ENCODE peak calls at places on chromosome 21, in five cellular contexts. F, O, J, H and A are unnamed samples.

GRCh38 chr21:27152996-27153395 is 186.1 kb upstream of the ADAMTS5 start:
- DNase-seq in J (no peak), O (no peak), F (no peak), H (no peak), A (no peak)

GRCh38 chr21:32728455-32729237 is 833 bp upstream of the SYNJ1 start:
- DNase-seq in O (no peak), H (no peak), F (no peak), J (no peak), A (no peak)

GRCh38 chr21:20729376-20729775 is 268.8 kb upstream of the NCAM2 start:
- DNase-seq in O (no peak), J (no peak), F (no peak), H (no peak), A (no peak)

GRCh38 chr21:41290106-41290799 is 26.3 kb upstream of the FAM3B start:
- DNase-seq in O (no peak), J (no peak), F (no peak), H (no peak), A (no peak)

GRCh38 chr21:32306021-32306780 is 7.5 kb downstream of the MRAP start:
- DNase-seq in F (no peak), H (no peak), J (no peak), O (no peak), A (no peak)

GRCh38 chr21:34639882-34640788 is 25.2 kb upstream of the RCAN1 start:
- DNase-seq in H (peak; percentile 13), O (no peak), J (no peak), F (no peak), A (peak; percentile 2)

GRCh38 chr21:33858672-33859372 is 56.8 kb downstream of the ATP5PO start:
- DNase-seq in H (no peak), O (no peak), J (no peak), F (no peak), A (no peak)

GRCh38 chr21:34724131-34724856 is 55.5 kb downstream of the CLIC6 start:
- DNase-seq in F (no peak), H (no peak), O (no peak), J (no peak), A (no peak)

GRCh38 chr21:39181205-39181818 is 1.9 kb downstream of the PSMG1 start:
- DNase-seq in F (no peak), O (no peak), H (no peak), J (no peak), A (no peak)

GRCh38 chr21:35323947-35324346 is 274.8 kb upstream of the RUNX1 start:
- DNase-seq in F (no peak), O (peak; percentile 68), J (no peak), H (no peak), A (no peak)

GRCh38 chr21:45974073-45975016 is 7.2 kb upstream of the COL6A1 start:
- DNase-seq in O (peak; percentile 87), F (no peak), H (peak; percentile 82), J (no peak), A (peak; percentile 23)

GRCh38 chr21:18449586-18449985 is 46.0 kb upstream of the TMPRSS15 start:
- DNase-seq in H (no peak), O (no peak), J (no peak), F (no peak), A (no peak)

GRCh38 chr21:36502365-36502764 is 22.4 kb upstream of the CLDN14 start:
- DNase-seq in J (no peak), F (no peak), H (no peak), O (no peak), A (no peak)

GRCh38 chr21:17441370-17441769 is 71.5 kb upstream of the CXADR start:
- DNase-seq in H (peak; percentile 42), O (no peak), F (no peak), J (no peak), A (no peak)

GRCh38 chr21:46208761-46209721 is 19.5 kb downstream of the LSS start:
- DNase-seq in O (peak; percentile 65), H (no peak), J (no peak), F (peak; percentile 40), A (no peak)

GRCh38 chr21:33259428-33259827 is 6.7 kb upstream of the IL10RB start:
- DNase-seq in H (peak; percentile 60), F (no peak), O (no peak), J (no peak), A (no peak)

GRCh38 chr21:34372321-34372720 is 3.0 kb upstream of the SMIM11 start:
- DNase-seq in H (no peak), F (no peak), J (no peak), O (no peak), A (no peak)

GRCh38 chr21:37072239-37072987 is 458 bp downstream of the PIGP start:
- DNase-seq in O (no peak), H (peak; percentile 89), J (peak; percentile 46), F (peak; percentile 81), A (peak; percentile 60)

GRCh38 chr21:39788383-39788782 is 43.4 kb downstream of the IGSF5 start:
- DNase-seq in H (peak; percentile 12), F (no peak), O (peak; percentile 82), J (no peak), A (no peak)

GRCh38 chr21:19236209-19236608 is 832.6 kb upstream of the TMPRSS15 start:
- DNase-seq in H (no peak), O (no peak), J (no peak), F (no peak), A (no peak)

GRCh38 chr21:34054259-34054658 is 19.1 kb upstream of the MRPS6 start:
- DNase-seq in H (no peak), J (no peak), F (no peak), O (no peak), A (no peak)

GRCh38 chr21:41466024-41466820 is 40.2 kb downstream of the MX1 start:
- DNase-seq in O (peak; percentile 49), J (no peak), H (no peak), F (no peak), A (no peak)

GRCh38 chr21:41045534-41046268 is 122.3 kb upstream of the BACE2 start:
- DNase-seq in O (no peak), H (no peak), F (no peak), J (no peak), A (no peak)

GRCh38 chr21:31161157-31161556 is 122.9 kb upstream of the KRTAP19-8 start:
- DNase-seq in H (peak; percentile 15), F (no peak), O (no peak), J (no peak), A (no peak)

GRCh38 chr21:40200962-40201361 is 333.7 kb downstream of the PCP4 start:
- DNase-seq in J (no peak), H (no peak), F (no peak), O (no peak), A (no peak)

GRCh38 chr21:36388835-36389234 is 3.6 kb downstream of the CHAF1B start:
- DNase-seq in H (peak; percentile 54), F (no peak), J (no peak), O (no peak), A (no peak)

GRCh38 chr21:36241717-36242116 is 78.3 kb upstream of the MORC3 start:
- DNase-seq in O (no peak), J (no peak), H (no peak), F (no peak), A (no peak)

GRCh38 chr21:25578070-25578961 is 29.0 kb downstream of the MRPL39 start:
- DNase-seq in O (no peak), F (no peak), J (no peak), H (peak; percentile 36), A (no peak)

GRCh38 chr21:38878394-38879179 is 72.9 kb downstream of the ETS2 start:
- DNase-seq in O (no peak), F (no peak), H (no peak), J (no peak), A (no peak)

GRCh38 chr21:17492415-17493168 is 20.3 kb upstream of the CXADR start:
- DNase-seq in J (no peak), F (no peak), O (no peak), H (no peak), A (no peak)

GRCh38 chr21:44933199-44933937 is 6.5 kb upstream of the SLX9 start:
- DNase-seq in J (no peak), O (peak; percentile 61), F (no peak), H (no peak), A (no peak)

GRCh38 chr21:44933938-44934260 is 5.9 kb upstream of the SLX9 start:
- DNase-seq in H (no peak), F (no peak), J (no peak), O (no peak), A (no peak)

GRCh38 chr21:44934797-44935532 is 4.9 kb upstream of the SLX9 start:
- DNase-seq in J (no peak), H (no peak), F (no peak), O (no peak), A (no peak)

GRCh38 chr21:44934276-44934675 is 5.6 kb upstream of the SLX9 start:
- DNase-seq in O (no peak), J (no peak), H (no peak), F (no peak), A (no peak)

GRCh38 chr21:44935533-44935927 is 4.3 kb upstream of the SLX9 start:
- DNase-seq in F (no peak), O (no peak), H (no peak), J (no peak), A (no peak)
- H3K27ac ChIP-seq in F (no peak overlapping the region), O (no peak overlapping the region), H (no peak overlapping the region), J (no peak overlapping the region), A (no peak overlapping the region)

GRCh38 chr21:15660424-15660805 is 69.4 kb upstream of the USP25 start:
- DNase-seq in J (no peak), H (no peak), O (no peak), F (no peak), A (no peak)
- H3K27ac ChIP-seq in J (no peak overlapping the region), H (no peak overlapping the region), O (no peak overlapping the region), F (no peak overlapping the region), A (no peak overlapping the region)

GRCh38 chr21:44867464-44867863 is 6.0 kb downstream of the PTTG1IP start:
- DNase-seq in O (no peak), J (no peak), F (no peak), H (no peak), A (no peak)
- H3K27ac ChIP-seq in O (peak overlapping the region; percentile 95), J (peak overlapping the region; percentile 98), F (no peak overlapping the region), H (peak overlapping the region; percentile 50), A (no peak overlapping the region)

GRCh38 chr21:28431527-28432200 is 561.0 kb downstream of the LTN1 start:
- DNase-seq in O (no peak), J (no peak), H (peak; percentile 55), F (no peak), A (no peak)

GRCh38 chr21:28439246-28439645 is 553.4 kb downstream of the LTN1 start:
- DNase-seq in O (no peak), J (no peak), F (no peak), H (no peak), A (no peak)

GRCh38 chr21:28439852-28440251 is 552.8 kb downstream of the LTN1 start:
- DNase-seq in O (no peak), H (peak; percentile 73), F (no peak), J (no peak), A (no peak)

GRCh38 chr21:28431022-28431421 is 561.7 kb downstream of the LTN1 start:
- DNase-seq in F (no peak), O (no peak), H (peak; percentile 66), J (no peak), A (no peak)

DNA sequence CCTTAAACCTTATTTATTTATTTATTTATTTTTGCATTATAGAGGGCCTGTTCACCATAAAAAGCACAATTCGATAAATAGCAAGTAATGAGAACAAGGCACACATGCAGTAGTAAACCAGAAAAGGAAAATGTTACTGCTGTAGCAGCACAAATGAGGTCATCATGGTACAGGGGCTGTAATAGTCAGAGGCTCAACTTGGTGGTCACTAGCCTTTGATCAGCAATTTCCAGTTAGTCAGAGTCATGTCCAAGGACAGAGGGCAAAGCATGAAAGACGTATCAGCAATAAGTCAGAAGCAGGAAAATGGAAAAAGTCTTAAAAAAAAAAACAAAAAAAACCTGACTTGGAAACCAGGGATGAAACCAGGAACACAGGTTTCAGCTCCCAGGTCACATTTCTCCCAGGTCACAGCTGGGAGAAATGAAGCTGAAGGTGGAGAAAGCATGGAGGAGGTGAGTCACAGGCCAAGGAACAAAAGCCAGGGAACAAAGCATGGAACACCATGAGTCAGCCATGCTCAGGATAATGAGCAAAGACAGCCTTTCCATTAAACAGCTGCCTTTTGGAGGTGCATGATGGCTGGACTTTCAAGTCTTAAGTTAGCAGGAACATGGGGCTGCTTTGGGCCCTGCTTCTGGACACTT is 556.3 kb downstream of the LTN1 start:
- DNase-seq in F (no peak), H (peak; percentile 77), O (no peak), J (no peak), A (no peak)
- H3K27ac ChIP-seq in F (no peak overlapping the region), H (peak overlapping the region; percentile 37), O (no peak overlapping the region), J (no peak overlapping the region), A (no peak overlapping the region)